ENCODE peak calls at places on chromosome 17, in six cellular contexts. T is coronary artery, V is GM12865, L is fibroblast of the aortic adventitia, C is AG10803, Y is SK-N-SH. D is an unnamed sample.

GRCh38 chr17:81469266-81469665 is 43.3 kb downstream of the ACTG1 start:
- DNase-seq in T (no peak), V (no peak), L (no peak), C (no peak), Y (no peak), D (no peak)

GRCh38 chr17:4635823-4636375 is 5.6 kb downstream of the ALOX15 start:
- DNase-seq in T (no peak), V (peak), L (no peak), C (no peak), Y (no peak), D (no peak)

GRCh38 chr17:44024271-44024663 is 9.5 kb upstream of the TMEM101 start:
- DNase-seq in T (no peak), V (no peak), L (no peak), C (no peak), Y (peak), D (no peak)

GRCh38 chr17:69335018-69335417 is 8.1 kb upstream of the ABCA5 start:
- DNase-seq in T (no peak), V (peak), L (peak), C (peak), Y (peak), D (peak)

GRCh38 chr17:29839656-29840055 is 90.4 kb downstream of the SSH2 start:
- DNase-seq in T (no peak), V (no peak), L (no peak), C (no peak), Y (no peak), D (no peak)

GRCh38 chr17:12193336-12193735 is 172.7 kb downstream of the MAP2K4 start:
- DNase-seq in T (no peak), V (no peak), L (no peak), C (no peak), Y (no peak), D (no peak)

GRCh38 chr17:79185671-79186070 is 111.0 kb downstream of the ENGASE start:
- DNase-seq in T (no peak), V (no peak), L (no peak), C (no peak), Y (no peak), D (no peak)

GRCh38 chr17:81510798-81511549 is 1.6 kb downstream of the ACTG1 start:
- DNase-seq in T (peak), V (peak), L (peak), C (no peak), Y (no peak), D (no peak)

DNA sequence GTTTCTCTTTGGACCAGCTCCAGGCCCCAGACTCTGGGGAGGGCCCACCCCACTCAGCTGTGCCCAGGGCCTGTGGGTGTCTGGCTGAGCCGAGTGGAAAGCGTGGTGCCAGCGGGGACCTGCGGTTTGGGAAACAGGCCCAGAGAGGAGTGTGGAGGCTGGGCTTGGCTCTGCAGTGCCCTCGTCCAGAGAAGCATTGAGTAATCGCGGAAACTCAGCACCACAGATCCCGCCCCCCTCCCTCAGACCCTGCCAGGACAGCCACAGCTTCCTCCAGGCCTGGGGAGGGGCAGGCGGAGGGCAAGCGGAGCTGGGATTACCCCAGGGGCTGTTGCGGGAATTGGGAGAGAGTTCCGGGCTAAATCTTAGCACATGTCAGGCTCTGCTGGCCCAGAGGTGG is 14.6 kb upstream of the PITPNA start:
- DNase-seq in T (peak), V (no peak), L (peak), C (peak), Y (no peak), D (peak)
- H3K4me3 ChIP-seq in T (no peak), V (no peak), L (no peak), C (no peak), Y (no peak), D (no peak)

GRCh38 chr17:32936157-32936893 is 8.4 kb downstream of the TMEM98 start:
- DNase-seq in T (no peak), V (no peak), L (no peak), C (no peak), Y (no peak), D (no peak)
- TF ChIP-seq CTCF in T (no peak), V (no peak), L (no peak), C (no peak), Y (no peak), D (no peak)

GRCh38 chr17:76732734-76733617 is 4.2 kb downstream of the SRSF2 start:
- DNase-seq in T (no peak), V (no peak), L (peak), C (peak), Y (no peak), D (no peak)
- H3K4me3 ChIP-seq in T (no peak), V (peak), L (no peak), C (no peak), Y (peak), D (no peak)

GRCh38 chr17:67974186-67974585 is 22.1 kb downstream of the C17orf58 start:
- DNase-seq in T (no peak), V (no peak), L (no peak), C (no peak), Y (no peak), D (no peak)
- TF ChIP-seq CTCF in T (no peak), V (no peak), L (no peak), C (no peak), Y (no peak), D (no peak)

GRCh38 chr17:72343911-72344310 is 223.1 kb downstream of the SOX9 start:
- DNase-seq in T (no peak), V (no peak), L (no peak), C (no peak), Y (no peak), D (no peak)

GRCh38 chr17:72346306-72346705 is 225.5 kb downstream of the SOX9 start:
- DNase-seq in T (no peak), V (no peak), L (no peak), C (no peak), Y (no peak), D (no peak)

GRCh38 chr17:72345083-72345482 is 224.3 kb downstream of the SOX9 start:
- DNase-seq in T (no peak), V (no peak), L (no peak), C (no peak), Y (no peak), D (no peak)

GRCh38 chr17:72344613-72345012 is 223.8 kb downstream of the SOX9 start:
- DNase-seq in T (no peak), V (peak), L (no peak), C (no peak), Y (no peak), D (no peak)

DNA sequence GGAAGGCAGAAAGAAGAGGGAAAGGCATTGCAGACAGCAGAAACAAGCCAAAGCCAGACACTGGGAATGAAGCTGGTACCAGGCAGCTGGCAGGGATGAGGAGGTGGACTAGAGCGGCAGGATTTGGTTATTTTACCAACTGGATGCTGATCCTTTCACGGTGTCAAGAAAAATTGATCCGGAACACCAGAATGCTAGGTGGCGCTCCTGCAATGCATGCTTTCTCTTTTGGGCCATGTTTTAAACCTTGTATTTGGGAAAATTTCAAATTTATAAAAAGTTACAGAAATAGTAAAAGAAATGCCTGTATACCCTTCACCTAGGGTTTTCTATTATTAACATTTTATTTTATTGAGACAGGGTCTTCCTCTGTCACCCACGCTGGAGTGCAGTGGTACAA is 224.7 kb downstream of the SOX9 start:
- DNase-seq in T (no peak), V (no peak), L (no peak), C (no peak), Y (no peak), D (no peak)
- H3K4me3 ChIP-seq in T (no peak), V (no peak), L (no peak), C (no peak), Y (no peak), D (no peak)

GRCh38 chr17:49496183-49496865 is 1.2 kb downstream of the NGFR start:
- DNase-seq in T (no peak), V (peak), L (peak), C (peak), Y (peak), D (no peak)
- TF ChIP-seq CTCF in T (peak), V (peak), L (peak), C (peak), Y (peak), D (peak)

DNA sequence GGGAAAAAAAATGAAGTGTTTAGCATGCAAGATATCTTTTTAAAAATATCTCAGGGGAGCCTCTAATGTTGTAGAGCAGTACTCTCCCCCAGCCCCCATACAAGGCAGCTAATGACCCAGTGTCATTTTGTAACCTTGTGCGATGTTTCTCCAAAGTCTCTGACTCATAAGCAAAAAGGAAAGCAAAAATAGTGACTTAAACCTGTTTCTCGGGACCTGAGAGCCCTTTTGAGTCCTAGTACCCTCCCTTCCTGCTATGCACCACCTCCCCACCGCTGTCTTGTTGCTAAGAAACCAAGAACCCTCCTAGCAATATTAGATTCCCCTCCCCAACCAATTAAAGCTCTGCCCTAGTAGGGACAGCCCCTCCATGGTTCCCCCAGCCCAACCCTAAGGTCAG is 2.8 kb downstream of the MYCBPAP start:
- DNase-seq in T (no peak), V (peak), L (peak), C (no peak), Y (no peak), D (no peak)
- H3K4me3 ChIP-seq in T (no peak), V (peak), L (no peak), C (no peak), Y (no peak), D (no peak)